ENCODE peak calls at places on chromosomes 4 and X, in five cellular contexts. I is K562, C is SK-N-SH, P is GM12878, M is HepG2. Y is an unnamed sample.

GRCh38 chr4:168304744-168305459 is 13.7 kb downstream of the DDX60 start:
- DNase-seq in I (no peak), P (no peak), C (no peak), M (no peak), Y (no peak)

GRCh38 chrX:114797494-114797893 is 213.6 kb downstream of the HTR2C start:
- DNase-seq in M (no peak), I (no peak), C (no peak), P (no peak), Y (no peak)

GRCh38 chr4:77305766-77306165 is 148.8 kb downstream of the CCNG2 start:
- DNase-seq in I (no peak), C (no peak), P (no peak), M (no peak), Y (no peak)

GRCh38 chr4:141350122-141350904 is 129.6 kb downstream of the ZNF330 start:
- DNase-seq in C (no peak), P (no peak), M (no peak), I (no peak), Y (no peak)

GRCh38 chrX:47854474-47854873 is 17.8 kb downstream of the ZNF81 start:
- DNase-seq in M (no peak), C (peak), I (no peak), P (no peak), Y (no peak)

GRCh38 chr4:23332266-23332665 is 557.6 kb downstream of the PPARGC1A start:
- DNase-seq in P (no peak), C (no peak), M (no peak), I (no peak), Y (no peak)

GRCh38 chrX:74118503-74118902 is 185.5 kb upstream of the ZCCHC13 start:
- DNase-seq in C (no peak), I (no peak), M (no peak), P (no peak), Y (no peak)

GRCh38 chr4:136818811-136819210 is 713.5 kb downstream of the PCDH18 start:
- DNase-seq in P (no peak), C (no peak), I (no peak), M (no peak), Y (no peak)

GRCh38 chrX:6163761-6164160 is 64.9 kb downstream of the NLGN4X start:
- DNase-seq in P (no peak), C (no peak), M (no peak), I (no peak), Y (no peak)

GRCh38 chrX:147894332-147894870 is 17.3 kb upstream of the FMR1 start:
- DNase-seq in C (no peak), P (no peak), M (no peak), I (no peak), Y (no peak)

DNA sequence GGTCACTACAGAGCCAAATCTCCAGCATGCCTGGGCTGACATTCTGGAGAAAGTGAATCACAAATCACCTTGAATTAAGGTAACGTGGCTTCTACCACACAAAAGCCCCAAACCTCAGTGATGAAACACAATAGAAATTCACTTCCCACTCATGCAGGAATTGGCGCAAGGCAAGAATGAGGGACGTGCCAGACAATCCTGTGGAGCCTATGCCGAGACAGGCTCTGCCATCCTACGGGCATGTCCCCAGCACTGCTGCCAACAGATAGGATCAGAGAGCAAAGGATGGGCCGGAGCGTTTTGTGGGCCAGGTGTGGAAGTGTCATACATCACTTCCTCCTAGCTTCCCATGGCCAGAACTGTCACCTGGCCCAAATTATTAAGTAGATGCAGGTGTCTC is 118.0 kb downstream of the IRF2 start:
- DNase-seq in C (no peak), P (no peak), I (no peak), M (no peak), Y (no peak)
- TF ChIP-seq FOXM1 in C (no peak), P (no peak), I (no peak), M (no peak), Y (no peak)

GRCh38 chrX:10634681-10635161 is 14.3 kb upstream of the MID1 start:
- DNase-seq in I (no peak), M (no peak), P (no peak), C (no peak), Y (no peak)
- TF ChIP-seq FOXM1 in I (no peak), M (no peak), P (no peak), C (no peak), Y (no peak)

DNA sequence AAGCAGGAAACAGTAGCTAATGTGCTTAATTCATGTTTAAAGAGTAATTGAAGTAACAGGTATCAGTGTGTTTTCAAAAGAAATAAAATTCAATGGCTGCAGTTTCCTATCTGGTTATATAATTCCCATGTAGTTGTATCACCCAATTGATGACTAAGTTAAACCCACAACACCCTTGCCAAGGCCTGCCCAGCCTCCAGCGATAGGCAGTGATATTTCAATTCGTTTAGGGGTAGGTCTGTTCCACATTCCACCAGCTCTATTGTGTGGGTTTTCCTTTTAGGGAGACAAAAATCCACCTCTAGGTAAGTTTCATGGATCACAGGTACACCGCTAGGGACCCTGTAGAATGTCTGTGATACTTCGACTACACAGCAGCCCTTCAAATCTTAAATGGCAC is 24.7 kb upstream of the MXRA5 start:
- DNase-seq in C (no peak), M (no peak), I (no peak), P (no peak), Y (no peak)
- TF ChIP-seq FOXM1 in C (no peak), M (no peak), I (no peak), P (no peak), Y (no peak)

DNA sequence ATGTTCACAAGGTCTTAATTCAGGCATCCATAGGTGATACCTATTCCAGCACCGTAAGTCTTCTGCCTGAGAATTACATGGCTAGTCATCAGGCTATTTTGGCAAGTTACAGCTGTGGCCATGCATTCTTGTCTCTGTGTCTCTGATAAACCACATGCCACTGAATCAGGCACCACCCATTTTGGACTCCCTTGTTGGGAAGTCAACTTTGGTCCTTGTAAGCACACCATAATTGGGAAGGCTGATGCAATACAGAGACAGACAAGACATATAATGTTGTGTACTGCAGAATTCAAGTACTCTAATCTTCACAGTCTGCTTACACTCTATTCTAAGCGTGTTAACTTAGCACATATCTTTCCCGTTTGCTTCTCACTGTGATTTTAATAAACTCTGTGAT is 483.7 kb upstream of the FTHL17 start:
- DNase-seq in C (no peak), M (no peak), P (no peak), I (no peak), Y (no peak)
- TF ChIP-seq FOXM1 in C (no peak), M (no peak), P (no peak), I (no peak), Y (no peak)

GRCh38 chrX:103571121-103571520 is 14.2 kb upstream of the TCEAL4 start:
- DNase-seq in M (no peak), P (no peak), I (no peak), C (no peak), Y (no peak)

GRCh38 chrX:103562801-103563200 is 22.5 kb upstream of the TCEAL4 start:
- DNase-seq in C (no peak), I (no peak), P (no peak), M (no peak), Y (no peak)

GRCh38 chrX:103565752-103566151 is 19.6 kb upstream of the TCEAL4 start:
- DNase-seq in M (no peak), C (no peak), P (no peak), I (no peak), Y (no peak)

DNA sequence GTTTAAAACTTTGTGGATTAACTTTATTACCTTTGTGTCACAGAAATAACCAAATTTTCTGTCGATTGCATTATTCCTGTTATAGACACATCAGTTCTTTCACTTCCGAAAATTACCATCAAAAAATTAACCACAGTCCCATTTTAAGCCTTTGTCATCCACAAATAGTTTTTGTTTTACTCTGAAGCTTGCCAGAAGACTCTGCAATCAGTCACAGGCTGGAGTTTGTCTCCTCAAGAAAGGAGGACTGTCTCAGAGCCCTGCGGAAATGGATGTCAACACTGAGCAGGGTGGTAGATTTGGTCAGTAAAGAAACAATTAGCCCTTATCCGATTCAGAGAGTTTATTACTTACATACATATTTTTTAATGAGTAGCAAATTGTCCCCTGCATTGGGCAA is 20.1 kb upstream of the TCEAL4 start:
- DNase-seq in P (no peak), M (no peak), C (no peak), I (no peak), Y (no peak)
- TF ChIP-seq FOXM1 in P (peak), M (no peak), C (no peak), I (no peak), Y (no peak)

GRCh38 chrX:153873282-153874090 is 12.5 kb downstream of the L1CAM start:
- DNase-seq in C (peak), I (no peak), P (no peak), M (no peak), Y (no peak)
- TF ChIP-seq FOXM1 in C (no peak), I (no peak), P (no peak), M (no peak), Y (no peak)

DNA sequence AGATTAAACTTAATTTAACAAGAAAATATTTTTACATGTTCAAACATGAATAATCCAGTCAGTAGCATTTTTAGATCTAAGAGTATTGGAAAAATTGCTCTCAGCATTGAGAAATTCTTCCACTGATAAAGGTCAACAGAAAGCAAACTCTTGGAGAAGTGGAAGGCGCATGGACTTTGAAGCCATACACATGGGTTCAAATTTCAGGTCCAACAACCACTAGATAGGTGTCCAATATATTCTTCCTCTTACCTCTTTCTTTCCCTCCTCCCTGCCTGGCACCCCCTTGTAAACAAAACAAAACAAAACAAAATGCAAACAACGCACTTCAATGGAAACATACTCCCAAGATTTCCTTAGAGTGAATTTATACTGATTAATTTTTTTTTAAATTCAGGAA is 28.4 kb upstream of the PRSS48 start:
- DNase-seq in C (no peak), I (no peak), M (peak), P (no peak), Y (no peak)
- TF ChIP-seq FOXM1 in C (no peak), I (no peak), M (no peak), P (no peak), Y (no peak)

GRCh38 chrX:24728530-24728929 is 34.8 kb downstream of the POLA1 start:
- DNase-seq in I (no peak), P (no peak), C (no peak), M (no peak), Y (no peak)
- TF ChIP-seq FOXM1 in I (no peak), P (no peak), C (no peak), M (no peak), Y (no peak)

Y was measured in HEK293T.